ENCODE peak calls at places on chromosomes 7 and 10, in five cellular contexts. One of them, this sample, is unnamed.

GRCh38 chr7:50751136-50751535 is 31.6 kb downstream of the GRB10 start:
- DNase-seq in progenitor cell of endocrine pancreas: no peak
- DNase-seq in HCT116: no peak
- DNase-seq in neural crest cell: no peak
- DNase-seq in endodermal cell: no peak
- DNase-seq in this sample: no peak

GRCh38 chr7:37111459-37111858 is 337.2 kb downstream of the ELMO1 start:
- DNase-seq in progenitor cell of endocrine pancreas: no peak
- DNase-seq in HCT116: no peak
- DNase-seq in neural crest cell: no peak
- DNase-seq in endodermal cell: no peak
- DNase-seq in this sample: no peak

GRCh38 chr7:95482398-95482797 is 3.3 kb upstream of the ASB4 start:
- DNase-seq in progenitor cell of endocrine pancreas: no peak
- DNase-seq in HCT116: no peak
- DNase-seq in neural crest cell: no peak
- DNase-seq in endodermal cell: no peak
- DNase-seq in this sample: no peak

GRCh38 chr7:32539917-32540544 is 44.7 kb downstream of the AVL9 start:
- DNase-seq in progenitor cell of endocrine pancreas: no peak
- DNase-seq in HCT116: no peak
- DNase-seq in neural crest cell: no peak
- DNase-seq in endodermal cell: no peak
- DNase-seq in this sample: no peak

GRCh38 chr7:41886906-41887311 is 184.0 kb upstream of the INHBA start:
- DNase-seq in progenitor cell of endocrine pancreas: no peak
- DNase-seq in HCT116: no peak
- DNase-seq in neural crest cell: no peak
- DNase-seq in endodermal cell: peak
- DNase-seq in this sample: peak

GRCh38 chr10:84993251-84994035 is 665.1 kb downstream of the CCSER2 start:
- DNase-seq in progenitor cell of endocrine pancreas: no peak
- DNase-seq in HCT116: no peak
- DNase-seq in neural crest cell: no peak
- DNase-seq in endodermal cell: no peak
- DNase-seq in this sample: no peak

GRCh38 chr7:157875230-157876179 is 538.7 kb downstream of the DNAJB6 start:
- DNase-seq in progenitor cell of endocrine pancreas: peak
- DNase-seq in HCT116: peak
- DNase-seq in neural crest cell: peak
- DNase-seq in endodermal cell: peak
- DNase-seq in this sample: no peak

GRCh38 chr7:149716932-149717307 is 56.5 kb downstream of the ZNF467 start:
- DNase-seq in progenitor cell of endocrine pancreas: no peak
- DNase-seq in HCT116: no peak
- DNase-seq in neural crest cell: no peak
- DNase-seq in endodermal cell: no peak
- DNase-seq in this sample: peak

GRCh38 chr7:55483061-55483460 is 89.2 kb downstream of the VOPP1 start:
- DNase-seq in progenitor cell of endocrine pancreas: no peak
- DNase-seq in HCT116: no peak
- DNase-seq in neural crest cell: no peak
- DNase-seq in endodermal cell: peak
- DNase-seq in this sample: peak

GRCh38 chr7:120725376-120726039 is 132.4 kb downstream of the TSPAN12 start:
- DNase-seq in progenitor cell of endocrine pancreas: no peak
- DNase-seq in HCT116: peak
- DNase-seq in neural crest cell: no peak
- DNase-seq in endodermal cell: no peak
- DNase-seq in this sample: no peak

GRCh38 chr10:110629680-110630191 is 14.4 kb upstream of the RBM20 start:
- DNase-seq in progenitor cell of endocrine pancreas: no peak
- DNase-seq in HCT116: no peak
- DNase-seq in neural crest cell: no peak
- DNase-seq in endodermal cell: no peak
- DNase-seq in this sample: no peak

GRCh38 chr10:21171197-21171935 is 274.3 kb upstream of the NEBL start:
- DNase-seq in progenitor cell of endocrine pancreas: no peak
- DNase-seq in HCT116: peak
- DNase-seq in neural crest cell: no peak
- DNase-seq in endodermal cell: peak
- DNase-seq in this sample: no peak

GRCh38 chr10:95496246-95496911 is 64.8 kb downstream of the SORBS1 start:
- DNase-seq in progenitor cell of endocrine pancreas: no peak
- DNase-seq in HCT116: no peak
- DNase-seq in neural crest cell: no peak
- DNase-seq in endodermal cell: no peak
- DNase-seq in this sample: no peak

GRCh38 chr7:157801109-157801508 is 464.3 kb downstream of the DNAJB6 start:
- DNase-seq in progenitor cell of endocrine pancreas: no peak
- DNase-seq in HCT116: no peak
- DNase-seq in neural crest cell: no peak
- DNase-seq in endodermal cell: no peak
- DNase-seq in this sample: no peak

GRCh38 chr10:110840225-110840922 is 31.4 kb upstream of the PDCD4 start:
- DNase-seq in progenitor cell of endocrine pancreas: no peak
- DNase-seq in HCT116: no peak
- DNase-seq in neural crest cell: no peak
- DNase-seq in endodermal cell: no peak
- DNase-seq in this sample: no peak

GRCh38 chr10:52883996-52884871 is 111.7 kb upstream of the MBL2 start:
- DNase-seq in progenitor cell of endocrine pancreas: peak
- DNase-seq in HCT116: peak
- DNase-seq in neural crest cell: peak
- DNase-seq in endodermal cell: peak
- DNase-seq in this sample: no peak

GRCh38 chr7:51455086-51455485 is 138.5 kb upstream of the COBL start:
- DNase-seq in progenitor cell of endocrine pancreas: no peak
- DNase-seq in HCT116: no peak
- DNase-seq in neural crest cell: no peak
- DNase-seq in endodermal cell: no peak
- DNase-seq in this sample: no peak

GRCh38 chr10:42933454-42934340 is 143.2 kb upstream of the RET start:
- DNase-seq in progenitor cell of endocrine pancreas: no peak
- DNase-seq in HCT116: no peak
- DNase-seq in neural crest cell: no peak
- DNase-seq in endodermal cell: peak
- DNase-seq in this sample: no peak

GRCh38 chr7:120981888-120982615 is 6.5 kb upstream of the CPED1 start:
- DNase-seq in progenitor cell of endocrine pancreas: no peak
- DNase-seq in HCT116: no peak
- DNase-seq in neural crest cell: no peak
- DNase-seq in endodermal cell: no peak
- DNase-seq in this sample: no peak

GRCh38 chr10:71999360-72000072 is 35.3 kb downstream of the CHST3 start:
- DNase-seq in progenitor cell of endocrine pancreas: no peak
- DNase-seq in HCT116: no peak
- DNase-seq in neural crest cell: no peak
- DNase-seq in endodermal cell: peak
- DNase-seq in this sample: peak

GRCh38 chr10:43140414-43140813 is 2.2 kb downstream of the CSGALNACT2 start:
- DNase-seq in progenitor cell of endocrine pancreas: no peak
- DNase-seq in HCT116: no peak
- DNase-seq in neural crest cell: no peak
- DNase-seq in endodermal cell: no peak
- DNase-seq in this sample: no peak

GRCh38 chr7:1105189-1105588 is 17.3 kb downstream of the GPER1 start:
- DNase-seq in progenitor cell of endocrine pancreas: no peak
- DNase-seq in HCT116: no peak
- DNase-seq in neural crest cell: no peak
- DNase-seq in endodermal cell: no peak
- DNase-seq in this sample: no peak

GRCh38 chr10:102268333-102268999 is 23.1 kb downstream of the GBF1 start:
- DNase-seq in progenitor cell of endocrine pancreas: no peak
- DNase-seq in HCT116: no peak
- DNase-seq in neural crest cell: no peak
- DNase-seq in endodermal cell: no peak
- DNase-seq in this sample: no peak

GRCh38 chr7:149809215-149809614 is 29.0 kb upstream of the ZNF862 start:
- DNase-seq in progenitor cell of endocrine pancreas: no peak
- DNase-seq in HCT116: no peak
- DNase-seq in neural crest cell: no peak
- DNase-seq in endodermal cell: no peak
- DNase-seq in this sample: no peak

GRCh38 chr10:50347394-50347802 is 96.1 kb upstream of the ASAH2 start:
- DNase-seq in progenitor cell of endocrine pancreas: no peak
- DNase-seq in HCT116: no peak
- DNase-seq in neural crest cell: no peak
- DNase-seq in endodermal cell: no peak
- DNase-seq in this sample: no peak

GRCh38 chr10:12887780-12888179 is 113.7 kb downstream of the CCDC3 start:
- DNase-seq in progenitor cell of endocrine pancreas: no peak
- DNase-seq in HCT116: no peak
- DNase-seq in neural crest cell: no peak
- DNase-seq in endodermal cell: no peak
- DNase-seq in this sample: no peak

GRCh38 chr7:128454808-128455555 is 696 bp upstream of the HILPDA start:
- DNase-seq in progenitor cell of endocrine pancreas: no peak
- DNase-seq in HCT116: no peak
- DNase-seq in neural crest cell: no peak
- DNase-seq in endodermal cell: no peak
- DNase-seq in this sample: no peak

GRCh38 chr10:95574649-95575365 is 13.6 kb upstream of the SORBS1 start:
- DNase-seq in progenitor cell of endocrine pancreas: no peak
- DNase-seq in HCT116: no peak
- DNase-seq in neural crest cell: no peak
- DNase-seq in endodermal cell: no peak
- DNase-seq in this sample: no peak

GRCh38 chr10:114448897-114449296 is 44.6 kb upstream of the AFAP1L2 start:
- DNase-seq in progenitor cell of endocrine pancreas: no peak
- DNase-seq in HCT116: no peak
- DNase-seq in neural crest cell: no peak
- DNase-seq in endodermal cell: peak
- DNase-seq in this sample: no peak
- TF ChIP-seq CTCF in progenitor cell of endocrine pancreas: no peak
- TF ChIP-seq CTCF in HCT116: no peak
- TF ChIP-seq CTCF in neural crest cell: no peak
- TF ChIP-seq CTCF in endodermal cell: no peak
- TF ChIP-seq CTCF in this sample: no peak

GRCh38 chr10:124669141-124669823 is 74.9 kb downstream of the FAM53B start:
- DNase-seq in progenitor cell of endocrine pancreas: no peak
- DNase-seq in HCT116: no peak
- DNase-seq in neural crest cell: no peak
- DNase-seq in endodermal cell: no peak
- DNase-seq in this sample: no peak

GRCh38 chr10:124670849-124671248 is 73.3 kb downstream of the FAM53B start:
- DNase-seq in progenitor cell of endocrine pancreas: no peak
- DNase-seq in HCT116: no peak
- DNase-seq in neural crest cell: no peak
- DNase-seq in endodermal cell: no peak
- DNase-seq in this sample: no peak

GRCh38 chr10:124669824-124670654 is 74.1 kb downstream of the FAM53B start:
- DNase-seq in progenitor cell of endocrine pancreas: no peak
- DNase-seq in HCT116: no peak
- DNase-seq in neural crest cell: no peak
- DNase-seq in endodermal cell: no peak
- DNase-seq in this sample: no peak

GRCh38 chr10:124672181-124672638 is 72.0 kb downstream of the FAM53B start:
- DNase-seq in progenitor cell of endocrine pancreas: no peak
- DNase-seq in HCT116: no peak
- DNase-seq in neural crest cell: no peak
- DNase-seq in endodermal cell: no peak
- DNase-seq in this sample: no peak

DNA sequence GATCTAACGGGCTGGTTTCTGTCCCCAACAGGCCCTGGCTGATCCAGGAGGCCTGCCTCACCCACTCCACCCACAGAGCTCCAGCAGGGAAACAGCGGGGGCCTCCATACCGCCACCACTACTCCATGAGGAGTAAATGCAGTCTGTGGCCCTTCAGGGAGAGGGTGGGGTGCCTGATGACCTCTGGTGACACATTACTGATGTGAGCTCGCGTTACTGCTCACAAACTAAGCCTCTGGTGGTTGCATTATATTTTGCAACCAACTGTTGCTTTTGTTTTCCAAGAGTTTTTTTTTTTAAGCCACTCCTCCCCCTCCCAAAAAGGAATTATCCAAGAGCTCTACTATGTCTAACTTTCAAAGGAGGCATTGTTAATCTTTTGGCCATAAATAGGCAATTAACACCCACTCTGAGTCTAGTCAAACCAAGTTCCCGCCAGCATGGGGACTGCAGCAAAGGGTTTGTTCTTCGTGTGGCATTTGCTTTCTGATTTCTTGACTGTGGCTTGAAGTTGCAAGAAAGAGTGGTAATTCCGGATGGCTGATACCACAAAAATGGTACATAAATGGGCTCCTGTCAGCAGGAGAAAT is 72.6 kb downstream of the FAM53B start:
- DNase-seq in progenitor cell of endocrine pancreas: no peak
- DNase-seq in HCT116: peak
- DNase-seq in neural crest cell: no peak
- DNase-seq in endodermal cell: peak
- DNase-seq in this sample: no peak
- TF ChIP-seq CTCF in progenitor cell of endocrine pancreas: peak
- TF ChIP-seq CTCF in HCT116: peak
- TF ChIP-seq CTCF in neural crest cell: peak
- TF ChIP-seq CTCF in endodermal cell: peak
- TF ChIP-seq CTCF in this sample: no peak

GRCh38 chr7:2803755-2804154 is 40.4 kb downstream of the GNA12 start:
- DNase-seq in progenitor cell of endocrine pancreas: no peak
- DNase-seq in HCT116: no peak
- DNase-seq in neural crest cell: no peak
- DNase-seq in endodermal cell: no peak
- DNase-seq in this sample: peak

GRCh38 chr7:2803342-2803692 is 40.8 kb downstream of the GNA12 start:
- DNase-seq in progenitor cell of endocrine pancreas: no peak
- DNase-seq in HCT116: no peak
- DNase-seq in neural crest cell: no peak
- DNase-seq in endodermal cell: no peak
- DNase-seq in this sample: no peak

GRCh38 chr7:2802504-2803341 is 41.4 kb downstream of the GNA12 start:
- DNase-seq in progenitor cell of endocrine pancreas: no peak
- DNase-seq in HCT116: no peak
- DNase-seq in neural crest cell: no peak
- DNase-seq in endodermal cell: no peak
- DNase-seq in this sample: peak

GRCh38 chr7:2805213-2806003 is 38.7 kb downstream of the GNA12 start:
- DNase-seq in progenitor cell of endocrine pancreas: no peak
- DNase-seq in HCT116: no peak
- DNase-seq in neural crest cell: no peak
- DNase-seq in endodermal cell: peak
- DNase-seq in this sample: peak

GRCh38 chr7:2804227-2804763 is 39.8 kb downstream of the GNA12 start:
- DNase-seq in progenitor cell of endocrine pancreas: no peak
- DNase-seq in HCT116: no peak
- DNase-seq in neural crest cell: no peak
- DNase-seq in endodermal cell: no peak
- DNase-seq in this sample: no peak
- TF ChIP-seq CTCF in progenitor cell of endocrine pancreas: peak
- TF ChIP-seq CTCF in HCT116: no peak
- TF ChIP-seq CTCF in neural crest cell: peak
- TF ChIP-seq CTCF in endodermal cell: peak
- TF ChIP-seq CTCF in this sample: no peak

GRCh38 chr7:100476903-100477870 is 1.8 kb downstream of the TSC22D4 start:
- DNase-seq in progenitor cell of endocrine pancreas: no peak
- DNase-seq in HCT116: no peak
- DNase-seq in neural crest cell: no peak
- DNase-seq in endodermal cell: peak
- DNase-seq in this sample: no peak
- TF ChIP-seq CTCF in progenitor cell of endocrine pancreas: no peak
- TF ChIP-seq CTCF in HCT116: no peak
- TF ChIP-seq CTCF in neural crest cell: no peak
- TF ChIP-seq CTCF in endodermal cell: peak
- TF ChIP-seq CTCF in this sample: no peak